ENCODE peak calls at places on chromosomes 1 and 21, in nine cellular contexts. One of them, this sample, is unnamed.

GRCh38 chr21:45019076-45019886 is 55.1 kb upstream of the ADARB1 start:
- DNase-seq in hepatic stellate cell: peak
- DNase-seq in memory B cell: no peak
- DNase-seq in epithelial cell of esophagus: peak
- DNase-seq in stimulated activated CD8-positive, alpha-beta memory T cell treated with anti-CD3 and anti-CD28 coated beads, Interleukin-4, amount 100 ng/mL, for 4 hours: no peak
- DNase-seq in sciatic nerve: peak
- DNase-seq in left ventricle myocardium inferior: peak
- DNase-seq in HEK293T: no peak
- DNase-seq in IMR-90: no peak
- DNase-seq in this sample: no peak

GRCh38 chr1:206739411-206740076 is 31.0 kb upstream of the IL19 start:
- DNase-seq in hepatic stellate cell: no peak
- DNase-seq in memory B cell: peak
- DNase-seq in epithelial cell of esophagus: no peak
- DNase-seq in stimulated activated CD8-positive, alpha-beta memory T cell treated with anti-CD3 and anti-CD28 coated beads, Interleukin-4, amount 100 ng/mL, for 4 hours: no peak
- DNase-seq in sciatic nerve: no peak
- DNase-seq in left ventricle myocardium inferior: no peak
- DNase-seq in HEK293T: no peak
- DNase-seq in IMR-90: peak
- DNase-seq in this sample: peak

GRCh38 chr1:160641323-160642280 is 5.2 kb downstream of the SLAMF1 start:
- DNase-seq in hepatic stellate cell: no peak
- DNase-seq in memory B cell: no peak
- DNase-seq in epithelial cell of esophagus: no peak
- DNase-seq in stimulated activated CD8-positive, alpha-beta memory T cell treated with anti-CD3 and anti-CD28 coated beads, Interleukin-4, amount 100 ng/mL, for 4 hours: no peak
- DNase-seq in sciatic nerve: no peak
- DNase-seq in left ventricle myocardium inferior: no peak
- DNase-seq in HEK293T: no peak
- DNase-seq in IMR-90: no peak
- DNase-seq in this sample: no peak

GRCh38 chr1:4972761-4973320 is 318.4 kb downstream of the AJAP1 start:
- DNase-seq in hepatic stellate cell: no peak
- DNase-seq in memory B cell: no peak
- DNase-seq in epithelial cell of esophagus: no peak
- DNase-seq in stimulated activated CD8-positive, alpha-beta memory T cell treated with anti-CD3 and anti-CD28 coated beads, Interleukin-4, amount 100 ng/mL, for 4 hours: no peak
- DNase-seq in sciatic nerve: no peak
- DNase-seq in left ventricle myocardium inferior: no peak
- DNase-seq in HEK293T: no peak
- DNase-seq in IMR-90: no peak
- DNase-seq in this sample: no peak

GRCh38 chr1:238898856-238899255 is 487.5 kb upstream of the CHRM3 start:
- DNase-seq in hepatic stellate cell: no peak
- DNase-seq in memory B cell: no peak
- DNase-seq in epithelial cell of esophagus: peak
- DNase-seq in stimulated activated CD8-positive, alpha-beta memory T cell treated with anti-CD3 and anti-CD28 coated beads, Interleukin-4, amount 100 ng/mL, for 4 hours: no peak
- DNase-seq in sciatic nerve: no peak
- DNase-seq in left ventricle myocardium inferior: no peak
- DNase-seq in HEK293T: no peak
- DNase-seq in IMR-90: no peak
- DNase-seq in this sample: no peak

GRCh38 chr1:47650205-47650604 is 212.4 kb downstream of the FOXD2 start:
- DNase-seq in hepatic stellate cell: peak
- DNase-seq in memory B cell: no peak
- DNase-seq in epithelial cell of esophagus: peak
- DNase-seq in stimulated activated CD8-positive, alpha-beta memory T cell treated with anti-CD3 and anti-CD28 coated beads, Interleukin-4, amount 100 ng/mL, for 4 hours: no peak
- DNase-seq in sciatic nerve: peak
- DNase-seq in left ventricle myocardium inferior: no peak
- DNase-seq in HEK293T: no peak
- DNase-seq in IMR-90: peak
- DNase-seq in this sample: no peak

GRCh38 chr1:59686170-59686569 is 128.6 kb upstream of the HOOK1 start:
- DNase-seq in hepatic stellate cell: no peak
- DNase-seq in memory B cell: no peak
- DNase-seq in epithelial cell of esophagus: no peak
- DNase-seq in stimulated activated CD8-positive, alpha-beta memory T cell treated with anti-CD3 and anti-CD28 coated beads, Interleukin-4, amount 100 ng/mL, for 4 hours: no peak
- DNase-seq in sciatic nerve: no peak
- DNase-seq in left ventricle myocardium inferior: no peak
- DNase-seq in HEK293T: no peak
- DNase-seq in IMR-90: no peak
- DNase-seq in this sample: no peak

GRCh38 chr1:240737268-240737667 is 125.3 kb upstream of the GREM2 start:
- DNase-seq in hepatic stellate cell: no peak
- DNase-seq in memory B cell: no peak
- DNase-seq in epithelial cell of esophagus: no peak
- DNase-seq in stimulated activated CD8-positive, alpha-beta memory T cell treated with anti-CD3 and anti-CD28 coated beads, Interleukin-4, amount 100 ng/mL, for 4 hours: no peak
- DNase-seq in sciatic nerve: no peak
- DNase-seq in left ventricle myocardium inferior: no peak
- DNase-seq in HEK293T: no peak
- DNase-seq in IMR-90: peak
- DNase-seq in this sample: no peak

GRCh38 chr1:29958271-29958670 is 721.9 kb downstream of the PTPRU start:
- DNase-seq in hepatic stellate cell: no peak
- DNase-seq in memory B cell: no peak
- DNase-seq in epithelial cell of esophagus: no peak
- DNase-seq in stimulated activated CD8-positive, alpha-beta memory T cell treated with anti-CD3 and anti-CD28 coated beads, Interleukin-4, amount 100 ng/mL, for 4 hours: no peak
- DNase-seq in sciatic nerve: no peak
- DNase-seq in left ventricle myocardium inferior: no peak
- DNase-seq in HEK293T: no peak
- DNase-seq in IMR-90: no peak
- DNase-seq in this sample: no peak

GRCh38 chr1:228376651-228377631 is 29.7 kb downstream of the TRIM11 start:
- DNase-seq in hepatic stellate cell: no peak
- DNase-seq in memory B cell: no peak
- DNase-seq in epithelial cell of esophagus: no peak
- DNase-seq in stimulated activated CD8-positive, alpha-beta memory T cell treated with anti-CD3 and anti-CD28 coated beads, Interleukin-4, amount 100 ng/mL, for 4 hours: no peak
- DNase-seq in sciatic nerve: peak
- DNase-seq in left ventricle myocardium inferior: peak
- DNase-seq in HEK293T: no peak
- DNase-seq in IMR-90: no peak
- DNase-seq in this sample: no peak

GRCh38 chr1:65147424-65148177 is 402 bp upstream of the AK4 start:
- DNase-seq in hepatic stellate cell: peak
- DNase-seq in memory B cell: peak
- DNase-seq in epithelial cell of esophagus: peak
- DNase-seq in stimulated activated CD8-positive, alpha-beta memory T cell treated with anti-CD3 and anti-CD28 coated beads, Interleukin-4, amount 100 ng/mL, for 4 hours: no peak
- DNase-seq in sciatic nerve: peak
- DNase-seq in left ventricle myocardium inferior: peak
- DNase-seq in HEK293T: peak
- DNase-seq in IMR-90: no peak
- DNase-seq in this sample: peak

GRCh38 chr1:153563991-153564390 is 1.7 kb downstream of the S100A2 start:
- DNase-seq in hepatic stellate cell: no peak
- DNase-seq in memory B cell: no peak
- DNase-seq in epithelial cell of esophagus: peak
- DNase-seq in stimulated activated CD8-positive, alpha-beta memory T cell treated with anti-CD3 and anti-CD28 coated beads, Interleukin-4, amount 100 ng/mL, for 4 hours: no peak
- DNase-seq in sciatic nerve: peak
- DNase-seq in left ventricle myocardium inferior: no peak
- DNase-seq in HEK293T: no peak
- DNase-seq in IMR-90: no peak
- DNase-seq in this sample: no peak

GRCh38 chr1:48582408-48582807 is 110.4 kb upstream of the SPATA6 start:
- DNase-seq in hepatic stellate cell: no peak
- DNase-seq in memory B cell: no peak
- DNase-seq in epithelial cell of esophagus: peak
- DNase-seq in stimulated activated CD8-positive, alpha-beta memory T cell treated with anti-CD3 and anti-CD28 coated beads, Interleukin-4, amount 100 ng/mL, for 4 hours: no peak
- DNase-seq in sciatic nerve: no peak
- DNase-seq in left ventricle myocardium inferior: no peak
- DNase-seq in HEK293T: no peak
- DNase-seq in IMR-90: no peak
- DNase-seq in this sample: no peak

GRCh38 chr1:61226791-61227567 is 144.6 kb downstream of the NFIA start:
- DNase-seq in hepatic stellate cell: no peak
- DNase-seq in memory B cell: no peak
- DNase-seq in epithelial cell of esophagus: peak
- DNase-seq in stimulated activated CD8-positive, alpha-beta memory T cell treated with anti-CD3 and anti-CD28 coated beads, Interleukin-4, amount 100 ng/mL, for 4 hours: no peak
- DNase-seq in sciatic nerve: no peak
- DNase-seq in left ventricle myocardium inferior: no peak
- DNase-seq in HEK293T: no peak
- DNase-seq in IMR-90: no peak
- DNase-seq in this sample: no peak

GRCh38 chr1:22108343-22109135 is 34.4 kb downstream of the WNT4 start:
- DNase-seq in hepatic stellate cell: no peak
- DNase-seq in memory B cell: no peak
- DNase-seq in epithelial cell of esophagus: no peak
- DNase-seq in stimulated activated CD8-positive, alpha-beta memory T cell treated with anti-CD3 and anti-CD28 coated beads, Interleukin-4, amount 100 ng/mL, for 4 hours: no peak
- DNase-seq in sciatic nerve: no peak
- DNase-seq in left ventricle myocardium inferior: no peak
- DNase-seq in HEK293T: no peak
- DNase-seq in IMR-90: no peak
- DNase-seq in this sample: no peak